ENCODE peak calls at places on chromosomes 16 and 17, in eight cellular contexts. O is tibial artery, B is right atrium auricular region, G is stomach, U is lower lobe of right lung, P is colonic mucosa, F is psoas muscle, Q is IMR-90. D is an unnamed sample. For H3K36me3, the result is how much of the 10 kb centered on the place peaks cover.

GRCh38 chr16:54178491-54178976 is 108.1 kb downstream of the IRX3 start:
- DNase-seq in O (no peak), B (no peak), G (no peak), U (no peak), P (no peak), F (no peak), Q (no peak), D (peak)

GRCh38 chr17:3894927-3895343 is 2.1 kb upstream of the CAMKK1 start:
- DNase-seq in O (no peak), B (no peak), G (peak), U (peak), P (peak), F (no peak), Q (peak), D (peak)

GRCh38 chr17:49889500-49889899 is 41.6 kb upstream of the TAC4 start:
- DNase-seq in O (no peak), B (no peak), G (no peak), U (no peak), P (no peak), F (no peak), Q (no peak), D (no peak)

GRCh38 chr17:47895254-47895855 is 681 bp upstream of the SP2 start:
- DNase-seq in O (peak), B (peak), G (peak), U (peak), P (peak), F (peak), Q (peak), D (no peak)

GRCh38 chr17:82583720-82584234 is 64.2 kb downstream of the FOXK2 start:
- DNase-seq in O (no peak), B (no peak), G (no peak), U (peak), P (no peak), F (no peak), Q (no peak), D (no peak)

GRCh38 chr17:10807704-10808128 is 3.8 kb upstream of the TMEM238L start:
- DNase-seq in O (no peak), B (no peak), G (no peak), U (no peak), P (no peak), F (no peak), Q (no peak), D (no peak)

GRCh38 chr16:50416388-50416787 is 47.6 kb upstream of the BRD7 start:
- DNase-seq in O (no peak), B (no peak), G (no peak), U (no peak), P (no peak), F (no peak), Q (no peak), D (no peak)

GRCh38 chr17:53101706-53102105 is 721.0 kb upstream of the KIF2B start:
- DNase-seq in O (no peak), B (no peak), G (no peak), U (no peak), P (no peak), F (no peak), Q (no peak), D (no peak)

GRCh38 chr17:17146791-17147406 is 59.2 kb downstream of the PLD6 start:
- DNase-seq in O (no peak), B (no peak), G (no peak), U (no peak), P (no peak), F (peak), Q (no peak), D (no peak)

GRCh38 chr17:10622610-10623485 is 34.3 kb downstream of the MYH3 start:
- DNase-seq in O (no peak), B (no peak), G (no peak), U (no peak), P (no peak), F (no peak), Q (no peak), D (no peak)

GRCh38 chr17:50208611-50209061 is 7.2 kb upstream of the COL1A1 start:
- DNase-seq in O (peak), B (no peak), G (no peak), U (no peak), P (no peak), F (no peak), Q (no peak), D (no peak)

DNA sequence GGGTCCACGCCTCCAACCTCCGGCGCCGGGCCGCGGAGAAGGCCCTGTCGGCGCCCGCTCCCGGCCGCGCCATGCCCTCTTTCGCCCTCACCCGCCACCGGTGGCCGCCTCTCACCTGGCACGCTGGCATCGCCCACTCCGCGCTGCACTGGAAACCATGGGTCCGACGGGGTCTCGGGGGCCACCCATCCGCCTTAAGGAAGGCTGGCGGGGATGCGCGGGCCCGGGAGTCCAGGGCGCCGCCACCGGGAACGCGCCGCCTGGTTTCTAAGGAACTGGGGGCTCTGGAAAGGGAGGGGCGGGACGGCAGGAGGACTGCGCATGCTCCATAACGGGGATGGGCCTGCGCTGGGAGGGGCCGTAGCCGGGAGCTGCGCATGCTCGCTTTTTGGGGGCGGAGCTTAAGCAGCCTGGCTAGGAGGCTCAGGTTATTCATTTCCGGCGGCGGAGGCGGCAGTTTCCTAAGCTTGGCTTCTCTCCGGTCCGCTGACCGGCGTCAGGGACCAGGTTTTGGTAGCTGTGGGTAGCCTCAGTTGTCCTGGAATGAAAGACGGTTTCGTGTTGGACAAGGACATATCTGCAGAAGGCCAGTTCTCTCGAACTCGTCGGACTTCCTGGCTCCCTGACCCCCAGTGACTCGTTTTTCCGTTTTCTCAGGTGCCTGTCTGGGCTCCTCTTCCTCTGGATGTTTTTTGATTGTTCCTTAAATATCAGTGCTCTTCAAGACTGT is at the start of gene GFOD2:
- DNase-seq in O (peak), B (peak), G (peak), U (peak), P (peak), F (peak), Q (peak), D (peak)
- TF ChIP-seq CTCF in O (peak), B (no peak), G (no peak), U (no peak), P (no peak), F (no peak), Q (no peak), D (no peak)

DNA sequence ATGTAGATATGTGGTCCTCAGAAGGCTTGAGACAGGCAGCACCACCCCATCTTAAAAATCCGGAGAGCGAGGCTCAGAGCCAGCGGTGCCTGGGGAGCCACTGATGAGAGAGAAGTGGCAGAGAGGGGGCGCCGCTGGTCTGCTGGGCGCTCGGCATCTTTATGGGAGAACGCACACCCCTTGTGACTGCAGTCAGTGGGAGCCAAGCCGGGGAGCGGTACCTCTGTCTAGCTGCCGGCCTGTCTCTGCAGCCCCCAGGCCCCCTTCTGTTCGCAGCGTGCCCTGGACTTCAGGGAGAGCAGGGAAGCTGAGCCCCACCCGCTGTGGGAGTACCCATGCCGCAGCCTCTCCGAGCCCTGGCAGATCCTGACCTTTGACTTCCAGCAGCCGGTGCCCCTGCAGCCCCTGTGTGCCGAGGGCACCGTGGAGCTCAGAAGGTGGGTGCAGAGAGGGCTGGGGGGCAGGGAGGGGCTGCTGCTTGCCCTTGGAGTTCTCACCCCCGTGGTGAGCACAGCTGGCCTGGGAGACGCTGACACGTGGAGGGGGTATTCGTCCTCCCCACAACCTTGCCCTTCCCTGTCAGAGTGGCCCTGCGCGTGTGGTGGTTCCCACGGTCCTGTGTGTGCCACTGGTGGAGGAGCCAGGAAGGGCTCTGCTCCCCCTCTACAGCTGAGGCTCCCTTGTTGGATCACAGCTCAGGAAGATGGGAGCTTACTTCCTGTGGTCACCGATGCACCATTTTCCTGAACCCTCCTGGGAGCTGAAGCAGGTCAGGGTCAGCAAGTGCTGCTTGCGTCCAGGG is 44.8 kb downstream of the PRMT7 start:
- DNase-seq in O (no peak), B (no peak), G (no peak), U (peak), P (no peak), F (no peak), Q (no peak), D (no peak)
- H3K36me3 ChIP-seq in O (half or more), B (half or more), G (half or more), U (half or more), P (under half), F (half or more), Q (half or more), D (half or more)

DNA sequence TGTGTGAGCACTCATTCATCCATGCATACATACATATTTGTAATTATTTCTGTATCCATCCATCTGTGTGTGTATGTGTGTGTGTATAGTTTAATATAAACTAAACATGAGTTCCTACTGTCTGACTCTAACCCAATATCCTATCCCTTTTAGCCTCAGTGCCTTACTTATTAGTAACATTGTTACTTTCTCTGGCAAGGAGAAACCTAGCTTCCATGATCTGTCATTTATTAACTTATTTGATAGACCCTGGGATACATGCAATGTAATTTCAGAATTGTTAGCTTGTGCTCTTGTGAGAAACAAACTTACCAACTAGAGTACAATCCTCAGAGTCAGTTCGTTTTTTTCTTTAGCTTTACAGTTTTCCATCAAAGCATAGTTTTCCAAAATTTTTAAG is 58.9 kb upstream of the WSCD1 start:
- DNase-seq in O (no peak), B (no peak), G (no peak), U (no peak), P (no peak), F (no peak), Q (no peak), D (no peak)
- H3K4me3 ChIP-seq in O (no peak), B (no peak), G (no peak), U (no peak), P (no peak), F (no peak), Q (no peak), D (no peak)

GRCh38 chr17:72334205-72334604 is 213.4 kb downstream of the SOX9 start:
- DNase-seq in O (no peak), B (no peak), G (no peak), U (no peak), P (no peak), F (no peak), Q (peak), D (no peak)
- TF ChIP-seq CTCF in O (no peak), B (no peak), G (no peak), U (no peak), P (no peak), F (no peak), Q (peak), D (no peak)

GRCh38 chr17:29095439-29095838 is 52.5 kb downstream of the PIPOX start:
- DNase-seq in O (no peak), B (no peak), G (no peak), U (no peak), P (no peak), F (no peak), Q (no peak), D (no peak)
- H3K36me3 ChIP-seq in O (half or more), B (half or more), G (half or more), U (half or more), P (under half), F (half or more), Q (half or more), D (half or more)

GRCh38 chr16:682493-683395 is 1.4 kb downstream of the JMJD8 start:
- DNase-seq in O (no peak), B (no peak), G (no peak), U (no peak), P (no peak), F (no peak), Q (no peak), D (no peak)
- H3K4me3 ChIP-seq in O (peak), B (peak), G (peak), U (no peak), P (no peak), F (peak), Q (no peak), D (no peak)

DNA sequence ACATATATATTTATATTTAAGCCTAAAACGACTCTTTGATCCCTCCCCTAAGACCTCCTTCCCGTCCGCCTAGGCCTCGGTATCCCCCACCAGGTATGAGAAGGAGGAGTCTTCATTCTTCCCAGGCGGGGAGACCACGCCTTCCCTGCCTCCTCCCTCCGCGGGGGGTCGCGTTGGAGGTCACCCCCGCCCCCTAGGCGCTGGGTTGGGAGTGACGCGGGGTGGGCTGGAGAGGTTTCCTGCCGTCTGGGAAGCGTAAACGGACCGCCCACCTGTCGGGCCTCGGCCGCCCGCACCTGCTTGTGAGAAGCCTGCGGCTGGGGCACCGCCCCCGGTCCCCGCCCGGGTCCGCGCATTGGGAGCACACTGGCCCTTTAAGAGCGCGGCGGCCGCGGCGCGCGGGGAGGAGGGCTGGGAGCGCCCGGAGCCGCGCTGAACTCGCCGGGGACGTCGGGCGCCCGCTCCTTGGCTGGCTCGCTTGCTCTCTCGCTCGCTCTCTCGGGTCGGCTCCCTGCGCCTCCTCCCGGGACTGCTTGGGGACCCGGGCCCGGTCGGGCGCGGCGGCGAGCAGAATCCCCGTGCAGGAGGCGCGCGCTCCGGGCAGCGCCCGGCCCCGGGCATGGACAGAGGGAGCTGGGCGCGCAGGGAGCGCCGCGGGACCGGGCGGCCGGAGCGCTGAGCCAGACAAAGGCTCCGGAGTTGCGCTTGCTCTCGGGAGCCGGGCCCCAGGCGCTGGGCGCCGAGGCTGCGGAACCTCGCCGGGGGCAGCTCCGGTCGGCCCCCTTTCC is at the start of gene MMP15:
- DNase-seq in O (no peak), B (no peak), G (peak), U (peak), P (peak), F (peak), Q (peak), D (peak)
- TF ChIP-seq CTCF in O (no peak), B (no peak), G (no peak), U (no peak), P (no peak), F (no peak), Q (no peak), D (no peak)

GRCh38 chr17:77288115-77288619 is 147.4 kb downstream of the SEC14L1 start:
- DNase-seq in O (no peak), B (no peak), G (no peak), U (no peak), P (no peak), F (no peak), Q (no peak), D (no peak)

GRCh38 chr17:77285594-77286390 is 145.0 kb downstream of the SEC14L1 start:
- DNase-seq in O (peak), B (peak), G (peak), U (peak), P (peak), F (peak), Q (peak), D (peak)

GRCh38 chr17:77287432-77288068 is 146.8 kb downstream of the SEC14L1 start:
- DNase-seq in O (no peak), B (peak), G (peak), U (peak), P (peak), F (peak), Q (peak), D (peak)

GRCh38 chr17:77286641-77287431 is 146.1 kb downstream of the SEC14L1 start:
- DNase-seq in O (no peak), B (no peak), G (peak), U (peak), P (peak), F (peak), Q (peak), D (peak)

GRCh38 chr17:77286391-77286640 is 145.5 kb downstream of the SEC14L1 start:
- DNase-seq in O (no peak), B (no peak), G (no peak), U (no peak), P (no peak), F (no peak), Q (no peak), D (no peak)
- H3K36me3 ChIP-seq in O (under half), B (under half), G (under half), U (under half), P (under half), F (under half), Q (under half), D (under half)

DNA sequence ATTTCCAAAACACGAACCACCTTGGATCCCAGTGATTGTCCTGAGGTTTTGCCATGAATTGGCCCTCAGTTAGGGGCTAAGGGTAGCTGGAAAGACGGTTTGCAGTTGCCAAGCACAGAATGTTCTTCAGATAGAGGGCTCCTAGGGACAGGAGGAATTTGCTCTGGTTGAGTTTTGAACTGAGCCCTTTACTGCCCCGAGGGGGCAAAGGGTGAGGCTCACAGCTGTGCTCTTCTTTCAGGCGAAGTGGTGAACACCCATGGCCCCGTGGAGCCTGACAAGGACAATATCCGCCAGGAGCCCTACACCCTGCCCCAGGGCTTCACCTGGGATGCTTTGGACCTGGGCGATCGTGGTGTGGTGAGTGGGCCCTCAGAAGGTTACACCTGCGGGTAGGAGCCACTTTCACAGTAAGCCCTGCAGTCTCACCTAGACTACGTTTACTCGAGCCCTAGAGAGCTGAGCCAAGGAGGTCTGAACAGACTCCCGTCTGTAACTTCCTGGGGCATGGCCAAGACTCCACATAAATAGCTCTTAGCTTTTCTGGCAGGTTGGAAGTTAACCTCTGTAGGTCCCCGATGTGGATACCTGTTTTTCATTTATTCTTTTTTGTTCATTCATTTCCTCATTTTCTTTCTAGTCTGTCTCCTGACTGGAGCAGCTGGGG is 32.5 kb downstream of the NMT1 start:
- DNase-seq in O (peak), B (no peak), G (no peak), U (no peak), P (no peak), F (peak), Q (no peak), D (peak)
- H3K4me3 ChIP-seq in O (no peak), B (no peak), G (no peak), U (no peak), P (no peak), F (peak), Q (no peak), D (no peak)